ENCODE peak calls at places on chromosomes 7 and 10, in seven cellular contexts. W is mucosa of descending colon, P is astrocyte of the spinal cord, I is stomach, D is adrenal gland, J is GM23338, C is fibroblast of the aortic adventitia. K is an unnamed sample.

GRCh38 chr7:151346180-151346769 is 4.7 kb downstream of the NUB1 start:
- DNase-seq in W (no peak), P (no peak), I (no peak), D (no peak), J (no peak), C (no peak), K (no peak)

GRCh38 chr10:12482586-12482985 is 133.2 kb downstream of the CAMK1D start:
- DNase-seq in W (no peak), P (no peak), I (no peak), D (no peak), J (peak), C (no peak), K (no peak)

GRCh38 chr10:88687853-88688467 is 18.1 kb upstream of the LIPK start:
- DNase-seq in W (no peak), P (peak), I (no peak), D (no peak), J (peak), C (peak), K (peak)

GRCh38 chr10:92662852-92663251 is 26.9 kb upstream of the HHEX start:
- DNase-seq in W (no peak), P (no peak), I (no peak), D (no peak), J (no peak), C (no peak), K (no peak)

GRCh38 chr10:35412336-35412735 is 76.0 kb downstream of the CCNY start:
- DNase-seq in W (no peak), P (no peak), I (no peak), D (no peak), J (no peak), C (no peak), K (peak)

GRCh38 chr7:5423272-5423843 is at the start of gene TNRC18:
- DNase-seq in W (peak), P (no peak), I (peak), D (no peak), J (no peak), C (no peak), K (no peak)

GRCh38 chr7:41024126-41024525 is 678.8 kb downstream of the INHBA start:
- DNase-seq in W (no peak), P (no peak), I (no peak), D (no peak), J (no peak), C (no peak), K (no peak)

GRCh38 chr10:95792874-95793285 is 36.9 kb downstream of the ENTPD1 start:
- DNase-seq in W (no peak), P (peak), I (no peak), D (no peak), J (peak), C (peak), K (peak)

GRCh38 chr10:125203186-125203800 is 42.9 kb upstream of the CTBP2 start:
- DNase-seq in W (no peak), P (no peak), I (no peak), D (no peak), J (no peak), C (no peak), K (no peak)

GRCh38 chr7:1223196-1224092 is 9.2 kb upstream of the UNCX start:
- DNase-seq in W (no peak), P (no peak), I (no peak), D (no peak), J (peak), C (no peak), K (no peak)

GRCh38 chr10:6014241-6014761 is 37.0 kb upstream of the IL15RA start:
- DNase-seq in W (no peak), P (peak), I (peak), D (peak), J (peak), C (peak), K (peak)

GRCh38 chr10:58157076-58157766 is 110.5 kb downstream of the IPMK start:
- DNase-seq in W (no peak), P (peak), I (peak), D (no peak), J (no peak), C (peak), K (peak)

GRCh38 chr10:118447478-118447877 is 105.4 kb upstream of the FAM204A start:
- DNase-seq in W (peak), P (no peak), I (no peak), D (no peak), J (no peak), C (peak), K (peak)

GRCh38 chr10:126496771-126497545 is 108.7 kb upstream of the ADAM12 start:
- DNase-seq in W (no peak), P (peak), I (no peak), D (no peak), J (no peak), C (no peak), K (no peak)

GRCh38 chr7:57308631-57309408 is 141.2 kb upstream of the ZNF716 start:
- DNase-seq in W (no peak), P (no peak), I (no peak), D (peak), J (peak), C (no peak), K (no peak)

GRCh38 chr10:14325325-14325955 is 5.3 kb downstream of the FRMD4A start:
- DNase-seq in W (peak), P (peak), I (peak), D (peak), J (peak), C (peak), K (peak)

GRCh38 chr7:5677538-5678294 is 103.7 kb downstream of the RNF216 start:
- DNase-seq in W (peak), P (peak), I (peak), D (peak), J (peak), C (peak), K (peak)

GRCh38 chr10:58951750-58952149 is 224.7 kb upstream of the PHYHIPL start:
- DNase-seq in W (no peak), P (no peak), I (no peak), D (no peak), J (no peak), C (peak), K (peak)

GRCh38 chr10:32377458-32378370 is 30.8 kb upstream of the EPC1 start:
- DNase-seq in W (no peak), P (peak), I (no peak), D (peak), J (no peak), C (peak), K (peak)

GRCh38 chr10:58715056-58715455 is 202.4 kb downstream of the BICC1 start:
- DNase-seq in W (no peak), P (no peak), I (no peak), D (no peak), J (no peak), C (peak), K (no peak)

GRCh38 chr7:33774762-33775523 is 130.4 kb upstream of the BMPER start:
- DNase-seq in W (no peak), P (peak), I (peak), D (no peak), J (no peak), C (peak), K (peak)

GRCh38 chr10:44878704-44879530 is 32.2 kb upstream of the TMEM72 start:
- DNase-seq in W (peak), P (peak), I (peak), D (peak), J (peak), C (peak), K (peak)

GRCh38 chr7:2006921-2007381 is 225.8 kb downstream of the MAD1L1 start:
- DNase-seq in W (peak), P (no peak), I (no peak), D (no peak), J (no peak), C (no peak), K (no peak)

GRCh38 chr7:50791921-50792341 is 9.2 kb upstream of the GRB10 start:
- DNase-seq in W (no peak), P (peak), I (no peak), D (no peak), J (no peak), C (peak), K (peak)

GRCh38 chr7:152137476-152138025 is 112.1 kb downstream of the GALNT11 start:
- DNase-seq in W (no peak), P (peak), I (no peak), D (no peak), J (no peak), C (peak), K (no peak)

GRCh38 chr7:55589905-55590304 is 17.6 kb upstream of the VOPP1 start:
- DNase-seq in W (no peak), P (no peak), I (no peak), D (no peak), J (no peak), C (no peak), K (no peak)

GRCh38 chr10:29698766-29699490 is 64.2 kb upstream of the SVIL start:
- DNase-seq in W (no peak), P (no peak), I (no peak), D (no peak), J (no peak), C (no peak), K (no peak)

GRCh38 chr10:97685395-97685958 is 1.6 kb downstream of the AVPI1 start:
- DNase-seq in W (peak), P (peak), I (peak), D (peak), J (peak), C (peak), K (peak)

GRCh38 chr7:74042746-74043522 is 15.0 kb downstream of the ELN start:
- DNase-seq in W (no peak), P (no peak), I (peak), D (no peak), J (no peak), C (peak), K (no peak)

GRCh38 chr7:42091461-42092229 is 145.4 kb downstream of the GLI3 start:
- DNase-seq in W (no peak), P (peak), I (peak), D (no peak), J (peak), C (no peak), K (peak)

GRCh38 chr7:101506531-101506930 is 122.6 kb downstream of the MYL10 start:
- DNase-seq in W (no peak), P (no peak), I (no peak), D (no peak), J (no peak), C (no peak), K (no peak)

GRCh38 chr7:25181537-25181936 is 46.7 kb downstream of the NPVF start:
- DNase-seq in W (no peak), P (no peak), I (no peak), D (no peak), J (no peak), C (no peak), K (no peak)

GRCh38 chr10:82190432-82191260 is 315.7 kb downstream of the NRG3 start:
- DNase-seq in W (no peak), P (no peak), I (no peak), D (no peak), J (no peak), C (peak), K (peak)

GRCh38 chr7:28729276-28729675 is 228.9 kb downstream of the TRIL start:
- DNase-seq in W (no peak), P (no peak), I (no peak), D (no peak), J (no peak), C (no peak), K (no peak)

GRCh38 chr7:143399151-143399550 is 9.5 kb downstream of the EPHA1 start:
- DNase-seq in W (no peak), P (no peak), I (no peak), D (peak), J (no peak), C (no peak), K (no peak)

GRCh38 chr10:72642318-72642717 is 16.4 kb upstream of the MICU1 start:
- DNase-seq in W (no peak), P (no peak), I (no peak), D (no peak), J (no peak), C (no peak), K (no peak)
- H3K4me3 ChIP-seq in W (no peak), P (no peak), I (no peak), D (no peak), J (no peak), C (no peak), K (no peak)

GRCh38 chr7:105487559-105488218 is 34.4 kb downstream of the PUS7 start:
- DNase-seq in W (no peak), P (peak), I (no peak), D (no peak), J (no peak), C (peak), K (peak)
- TF ChIP-seq CTCF in W (no peak), P (peak), I (no peak), D (peak), J (peak), C (peak), K (peak)

GRCh38 chr7:111362660-111363059 is 199.6 kb downstream of the IMMP2L start:
- DNase-seq in W (no peak), P (peak), I (no peak), D (no peak), J (no peak), C (peak), K (peak)
- H3K4me3 ChIP-seq in W (no peak), P (no peak), I (no peak), D (no peak), J (no peak), C (no peak), K (no peak)

GRCh38 chr7:128214463-128214862 is 26.6 kb upstream of the LEP start:
- DNase-seq in W (no peak), P (no peak), I (no peak), D (no peak), J (no peak), C (no peak), K (no peak)
- TF ChIP-seq CTCF in W (no peak), P (no peak), I (no peak), D (no peak), J (no peak), C (no peak), K (no peak)

DNA sequence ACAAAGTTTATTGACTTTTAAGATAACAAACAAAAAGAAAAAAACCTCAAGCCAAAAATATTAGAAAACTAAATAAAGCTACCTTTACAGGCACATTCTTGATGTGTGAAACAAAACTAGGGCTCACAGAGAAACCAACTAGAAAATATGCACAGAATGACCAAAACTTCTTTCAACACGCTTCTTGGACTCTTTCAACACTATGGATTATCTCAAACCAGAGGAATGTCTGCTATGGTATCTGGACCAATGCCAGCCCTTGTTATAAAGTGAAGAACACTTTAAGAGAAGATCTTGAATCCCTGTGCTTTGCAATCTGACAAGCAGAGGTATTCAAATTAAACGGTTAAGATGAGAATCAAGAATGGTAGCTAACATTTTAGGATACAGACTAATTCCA is 76.6 kb downstream of the DNAJC1 start:
- DNase-seq in W (no peak), P (peak), I (no peak), D (no peak), J (no peak), C (peak), K (peak)
- H3K4me3 ChIP-seq in W (no peak), P (no peak), I (no peak), D (no peak), J (no peak), C (no peak), K (no peak)

DNA sequence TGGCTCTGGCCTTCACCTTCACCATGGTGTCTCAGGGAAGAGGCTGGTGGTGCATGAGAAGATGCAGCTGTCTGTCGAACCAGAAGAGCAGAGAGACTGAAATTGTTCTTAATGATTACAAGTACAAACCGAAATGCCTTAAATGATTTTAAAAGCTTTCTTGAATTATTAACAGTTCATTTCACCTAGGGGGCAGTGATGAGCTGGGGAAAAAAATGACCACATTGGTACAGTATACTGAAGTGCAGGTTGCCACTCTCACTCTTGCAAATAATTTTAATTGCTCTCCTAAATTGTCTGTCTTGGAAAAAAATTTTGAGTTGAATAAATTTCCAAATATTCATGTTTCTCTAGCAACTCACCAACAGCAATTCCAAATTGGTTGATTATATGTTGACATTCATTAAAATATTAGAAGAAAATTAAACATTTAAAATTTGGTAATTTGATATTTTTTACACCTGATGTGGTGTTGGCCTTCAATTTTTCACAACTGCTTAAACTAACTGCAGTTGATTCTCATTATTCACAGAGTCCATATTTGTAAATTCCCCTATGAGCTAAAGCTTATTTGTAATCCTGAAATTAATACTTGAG is 692.6 kb downstream of the ZWINT start:
- DNase-seq in W (no peak), P (no peak), I (no peak), D (no peak), J (peak), C (no peak), K (no peak)
- TF ChIP-seq CTCF in W (no peak), P (peak), I (no peak), D (peak), J (peak), C (no peak), K (no peak)

DNA sequence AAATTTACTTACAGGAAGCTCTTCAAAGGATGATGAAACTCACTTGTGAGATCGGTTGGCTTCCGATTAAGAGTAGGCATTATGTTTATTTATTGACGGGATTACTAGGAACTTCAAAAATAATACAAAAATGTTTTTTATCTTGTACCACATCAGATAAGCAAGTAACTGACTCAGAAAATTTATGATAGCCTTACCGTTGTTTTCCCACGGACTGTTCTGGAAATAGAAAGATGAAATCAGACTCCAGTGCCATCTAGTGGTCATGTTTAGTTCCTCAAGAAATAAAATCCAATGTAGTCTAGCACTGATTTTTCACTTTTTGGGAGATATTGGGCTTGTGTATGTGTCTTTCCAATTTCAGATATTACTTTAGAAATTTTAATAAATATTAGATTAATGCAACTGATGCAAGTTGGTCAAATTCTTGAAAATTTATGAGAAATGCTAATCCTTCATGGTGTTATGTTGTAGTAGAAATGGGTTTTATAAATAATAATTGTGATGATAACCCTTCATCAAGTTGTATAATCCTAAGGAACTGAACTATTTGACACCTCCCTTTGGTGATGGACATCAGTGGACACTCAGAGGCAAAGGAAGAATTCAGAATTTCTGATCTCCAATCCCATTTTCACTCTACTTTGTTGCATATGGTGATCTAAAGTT is 168.8 kb downstream of the TMEM26 start:
- DNase-seq in W (no peak), P (peak), I (no peak), D (no peak), J (peak), C (peak), K (peak)
- H3K4me3 ChIP-seq in W (no peak), P (no peak), I (no peak), D (no peak), J (no peak), C (no peak), K (peak)

DNA sequence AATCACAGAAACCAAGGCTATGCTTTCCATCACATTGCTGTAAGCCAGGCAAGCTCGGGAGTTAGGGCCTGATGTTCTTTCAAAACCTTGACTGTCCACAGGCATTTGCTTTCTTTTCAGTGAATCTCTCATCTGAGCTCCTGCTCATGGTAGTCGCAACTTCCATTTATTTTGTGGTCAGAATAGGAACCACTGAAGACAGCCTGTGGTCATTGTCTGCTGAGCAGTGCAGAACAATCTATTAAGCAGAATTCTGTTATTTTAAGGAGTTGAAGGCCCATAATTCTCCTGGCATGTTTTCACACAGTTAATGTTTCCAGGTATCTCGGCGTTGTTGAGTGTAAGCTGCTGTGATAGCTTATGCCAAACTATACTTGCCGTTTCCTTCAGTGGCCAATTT is 491.2 kb upstream of the AKR1E2 start:
- DNase-seq in W (no peak), P (peak), I (no peak), D (no peak), J (no peak), C (no peak), K (no peak)
- TF ChIP-seq CTCF in W (no peak), P (no peak), I (no peak), D (no peak), J (no peak), C (no peak), K (no peak)